ENCODE peak calls at places on chromosomes 2 and 18, in six cellular contexts. One of them, this sample, is unnamed.

GRCh38 chr2:1742680-1743395 is 1.5 kb downstream of the PXDN start:
- DNase-seq in PC-3: peak; percentile 91
- DNase-seq in hepatocyte: peak; percentile 88
- DNase-seq in colonic mucosa: peak; percentile 74
- DNase-seq in ovary: peak; percentile 88
- DNase-seq in epithelial cell of prostate: peak; percentile 69
- DNase-seq in this sample: peak; percentile 90

GRCh38 chr18:42114310-42114943 is 159.4 kb downstream of the PIK3C3 start:
- DNase-seq in PC-3: peak; percentile 66
- DNase-seq in hepatocyte: peak; percentile 89
- DNase-seq in colonic mucosa: peak; percentile 69
- DNase-seq in ovary: peak; percentile 73
- DNase-seq in epithelial cell of prostate: no peak
- DNase-seq in this sample: peak; percentile 53

GRCh38 chr2:81835318-81836000 is 1530.9 kb upstream of the LRRTM1 start:
- DNase-seq in PC-3: peak; percentile 74
- DNase-seq in hepatocyte: no peak
- DNase-seq in colonic mucosa: no peak
- DNase-seq in ovary: no peak
- DNase-seq in epithelial cell of prostate: no peak
- DNase-seq in this sample: peak; percentile 0

GRCh38 chr2:14815201-14815600 is 182.7 kb downstream of the LRATD1 start:
- DNase-seq in PC-3: no peak
- DNase-seq in hepatocyte: no peak
- DNase-seq in colonic mucosa: no peak
- DNase-seq in ovary: no peak
- DNase-seq in epithelial cell of prostate: no peak
- DNase-seq in this sample: no peak

GRCh38 chr18:57436193-57436964 is 1.2 kb downstream of the ONECUT2 start:
- DNase-seq in PC-3: no peak
- DNase-seq in hepatocyte: no peak
- DNase-seq in colonic mucosa: no peak
- DNase-seq in ovary: no peak
- DNase-seq in epithelial cell of prostate: no peak
- DNase-seq in this sample: no peak

GRCh38 chr2:111704246-111704645 is 179.7 kb downstream of the ANAPC1 start:
- DNase-seq in PC-3: peak; percentile 82
- DNase-seq in hepatocyte: peak; percentile 40
- DNase-seq in colonic mucosa: peak; percentile 15
- DNase-seq in ovary: no peak
- DNase-seq in epithelial cell of prostate: no peak
- DNase-seq in this sample: peak; percentile 84

GRCh38 chr18:41162191-41162590 is 792.8 kb upstream of the PIK3C3 start:
- DNase-seq in PC-3: no peak
- DNase-seq in hepatocyte: no peak
- DNase-seq in colonic mucosa: no peak
- DNase-seq in ovary: no peak
- DNase-seq in epithelial cell of prostate: no peak
- DNase-seq in this sample: no peak

GRCh38 chr18:74147491-74147778 is 199 bp downstream of the FBXO15 start:
- DNase-seq in PC-3: no peak
- DNase-seq in hepatocyte: no peak
- DNase-seq in colonic mucosa: no peak
- DNase-seq in ovary: no peak
- DNase-seq in epithelial cell of prostate: no peak
- DNase-seq in this sample: no peak

GRCh38 chr18:49570836-49571235 is 9.0 kb downstream of the LIPG start:
- DNase-seq in PC-3: no peak
- DNase-seq in hepatocyte: no peak
- DNase-seq in colonic mucosa: no peak
- DNase-seq in ovary: no peak
- DNase-seq in epithelial cell of prostate: no peak
- DNase-seq in this sample: no peak

GRCh38 chr18:49569701-49570100 is 7.8 kb downstream of the LIPG start:
- DNase-seq in PC-3: no peak
- DNase-seq in hepatocyte: no peak
- DNase-seq in colonic mucosa: no peak
- DNase-seq in ovary: no peak
- DNase-seq in epithelial cell of prostate: no peak
- DNase-seq in this sample: peak; percentile 46

GRCh38 chr18:49572935-49573334 is 11.1 kb downstream of the LIPG start:
- DNase-seq in PC-3: no peak
- DNase-seq in hepatocyte: no peak
- DNase-seq in colonic mucosa: no peak
- DNase-seq in ovary: no peak
- DNase-seq in epithelial cell of prostate: no peak
- DNase-seq in this sample: peak; percentile 9

DNA sequence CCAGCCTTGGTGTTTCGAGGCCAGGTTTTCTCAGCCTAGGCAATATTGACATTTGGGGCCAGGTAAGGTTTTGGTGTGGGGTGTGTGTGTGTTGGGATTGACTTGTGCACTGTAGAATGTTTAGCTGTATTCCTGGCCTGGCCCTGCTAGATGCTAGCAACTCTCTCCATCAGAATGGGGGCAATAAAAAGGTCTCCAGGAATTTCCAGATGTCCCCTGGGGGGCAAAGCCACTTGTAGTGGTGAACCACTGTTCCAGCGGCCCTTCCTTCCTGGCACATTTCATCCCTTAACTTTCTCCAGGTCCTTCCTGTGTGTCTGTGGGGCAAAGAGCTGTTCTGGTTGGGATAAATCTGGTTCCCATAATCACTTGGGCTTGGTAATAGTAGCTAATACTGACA is 12.0 kb downstream of the LIPG start:
- DNase-seq in PC-3: no peak
- DNase-seq in hepatocyte: no peak
- DNase-seq in colonic mucosa: no peak
- DNase-seq in ovary: no peak
- DNase-seq in epithelial cell of prostate: no peak
- DNase-seq in this sample: no peak
- H3K27ac ChIP-seq in PC-3: no peak overlapping the region
- H3K27ac ChIP-seq in hepatocyte: no peak overlapping the region
- H3K27ac ChIP-seq in colonic mucosa: no peak overlapping the region
- H3K27ac ChIP-seq in ovary: no peak overlapping the region
- H3K27ac ChIP-seq in epithelial cell of prostate: no peak overlapping the region
- H3K27ac ChIP-seq in this sample: no peak overlapping the region

GRCh38 chr2:64023485-64024258 is 4.4 kb upstream of the VPS54 start:
- DNase-seq in PC-3: no peak
- DNase-seq in hepatocyte: no peak
- DNase-seq in colonic mucosa: no peak
- DNase-seq in ovary: no peak
- DNase-seq in epithelial cell of prostate: no peak
- DNase-seq in this sample: no peak
- H3K27ac ChIP-seq in PC-3: no peak overlapping the region
- H3K27ac ChIP-seq in hepatocyte: peak overlapping the region; percentile 66
- H3K27ac ChIP-seq in colonic mucosa: no peak overlapping the region
- H3K27ac ChIP-seq in ovary: no peak overlapping the region
- H3K27ac ChIP-seq in epithelial cell of prostate: no peak overlapping the region
- H3K27ac ChIP-seq in this sample: no peak overlapping the region

GRCh38 chr2:174614261-174614660 is 16.7 kb upstream of the WIPF1 start:
- DNase-seq in PC-3: peak; percentile 92
- DNase-seq in hepatocyte: no peak
- DNase-seq in colonic mucosa: no peak
- DNase-seq in ovary: no peak
- DNase-seq in epithelial cell of prostate: peak; percentile 79
- DNase-seq in this sample: peak; percentile 70
- H3K27ac ChIP-seq in PC-3: peak overlapping the region; percentile 91
- H3K27ac ChIP-seq in hepatocyte: peak overlapping the region; percentile 50
- H3K27ac ChIP-seq in colonic mucosa: no peak overlapping the region
- H3K27ac ChIP-seq in ovary: no peak overlapping the region
- H3K27ac ChIP-seq in epithelial cell of prostate: peak overlapping the region; percentile 12
- H3K27ac ChIP-seq in this sample: no peak overlapping the region

DNA sequence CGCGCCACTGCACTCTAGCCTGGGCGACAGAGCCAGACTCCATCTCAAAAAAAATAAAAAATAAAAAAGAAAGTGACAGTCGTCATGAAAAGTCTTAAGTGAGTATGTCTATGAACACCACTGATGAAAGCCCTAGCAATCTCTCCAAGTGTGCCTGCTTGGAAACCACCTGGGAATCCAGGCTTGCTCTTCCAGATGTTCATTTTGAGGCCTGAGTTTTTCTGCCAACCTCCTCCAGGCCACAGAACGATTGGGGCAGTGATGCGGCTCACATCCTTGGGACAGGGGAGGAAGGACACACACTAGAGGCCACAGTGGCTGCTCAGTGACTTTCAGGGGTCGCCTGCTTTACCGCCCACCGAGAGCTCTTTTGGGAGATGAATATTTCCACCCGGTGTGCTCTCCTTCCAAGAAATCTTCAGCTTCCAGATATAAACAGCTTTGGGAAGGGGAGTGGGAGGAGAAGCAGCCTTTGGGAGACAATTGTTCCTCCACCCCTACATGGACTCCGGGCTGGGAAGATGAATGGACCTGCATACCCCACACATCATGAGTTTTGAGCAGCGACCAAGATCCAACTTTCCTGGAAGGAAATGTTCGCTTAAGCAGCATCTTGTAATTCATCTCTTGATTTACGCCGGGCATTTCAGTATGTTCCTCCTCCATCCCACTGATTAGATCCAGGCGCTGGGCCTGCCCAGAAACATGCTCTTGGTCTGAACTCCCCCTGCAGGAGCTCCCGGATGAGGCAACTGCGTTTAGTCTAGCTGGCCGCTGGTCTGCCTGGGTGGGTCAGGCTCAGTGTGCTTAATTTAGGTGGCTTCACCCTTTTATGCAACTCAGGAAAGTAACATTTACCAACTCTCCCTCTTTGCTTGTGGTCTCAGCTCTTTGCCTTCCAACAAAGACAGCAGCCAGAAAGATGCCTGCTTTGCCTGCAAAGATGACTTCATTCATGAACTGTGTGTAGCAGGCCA is 6.2 kb upstream of the ARMC9 start:
- DNase-seq in PC-3: peak; percentile 21
- DNase-seq in hepatocyte: peak; percentile 87
- DNase-seq in colonic mucosa: peak; percentile 62
- DNase-seq in ovary: peak; percentile 88
- DNase-seq in epithelial cell of prostate: no peak
- DNase-seq in this sample: no peak
- H3K27ac ChIP-seq in PC-3: no peak overlapping the region
- H3K27ac ChIP-seq in hepatocyte: peak overlapping the region; percentile 56
- H3K27ac ChIP-seq in colonic mucosa: peak overlapping the region; percentile 27
- H3K27ac ChIP-seq in ovary: peak overlapping the region; percentile 88
- H3K27ac ChIP-seq in epithelial cell of prostate: no peak overlapping the region
- H3K27ac ChIP-seq in this sample: no peak overlapping the region

GRCh38 chr2:128178650-128179460 is 87.9 kb downstream of the UGGT1 start:
- DNase-seq in PC-3: peak; percentile 46
- DNase-seq in hepatocyte: peak; percentile 73
- DNase-seq in colonic mucosa: peak; percentile 58
- DNase-seq in ovary: peak; percentile 72
- DNase-seq in epithelial cell of prostate: no peak
- DNase-seq in this sample: peak; percentile 35
- H3K27ac ChIP-seq in PC-3: no peak overlapping the region
- H3K27ac ChIP-seq in hepatocyte: peak overlapping the region; percentile 55
- H3K27ac ChIP-seq in colonic mucosa: no peak overlapping the region
- H3K27ac ChIP-seq in ovary: no peak overlapping the region
- H3K27ac ChIP-seq in epithelial cell of prostate: no peak overlapping the region
- H3K27ac ChIP-seq in this sample: no peak overlapping the region

GRCh38 chr2:210768329-210768910 is 212.0 kb downstream of the CPS1 start:
- DNase-seq in PC-3: no peak
- DNase-seq in hepatocyte: no peak
- DNase-seq in colonic mucosa: no peak
- DNase-seq in ovary: no peak
- DNase-seq in epithelial cell of prostate: no peak
- DNase-seq in this sample: no peak

GRCh38 chr2:210762604-210763588 is 206.5 kb downstream of the CPS1 start:
- DNase-seq in PC-3: no peak
- DNase-seq in hepatocyte: no peak
- DNase-seq in colonic mucosa: no peak
- DNase-seq in ovary: no peak
- DNase-seq in epithelial cell of prostate: no peak
- DNase-seq in this sample: no peak
- H3K27ac ChIP-seq in PC-3: no peak overlapping the region
- H3K27ac ChIP-seq in hepatocyte: no peak overlapping the region
- H3K27ac ChIP-seq in colonic mucosa: no peak overlapping the region
- H3K27ac ChIP-seq in ovary: no peak overlapping the region
- H3K27ac ChIP-seq in epithelial cell of prostate: no peak overlapping the region
- H3K27ac ChIP-seq in this sample: no peak overlapping the region

GRCh38 chr2:201955231-201955630 is 78.4 kb upstream of the FZD7 start:
- DNase-seq in PC-3: peak; percentile 50
- DNase-seq in hepatocyte: no peak
- DNase-seq in colonic mucosa: no peak
- DNase-seq in ovary: no peak
- DNase-seq in epithelial cell of prostate: no peak
- DNase-seq in this sample: no peak
- H3K27ac ChIP-seq in PC-3: no peak overlapping the region
- H3K27ac ChIP-seq in hepatocyte: no peak overlapping the region
- H3K27ac ChIP-seq in colonic mucosa: no peak overlapping the region
- H3K27ac ChIP-seq in ovary: no peak overlapping the region
- H3K27ac ChIP-seq in epithelial cell of prostate: no peak overlapping the region
- H3K27ac ChIP-seq in this sample: no peak overlapping the region

GRCh38 chr2:135843671-135844070 is 6.7 kb upstream of the LCT start:
- DNase-seq in PC-3: peak; percentile 11
- DNase-seq in hepatocyte: no peak
- DNase-seq in colonic mucosa: no peak
- DNase-seq in ovary: no peak
- DNase-seq in epithelial cell of prostate: no peak
- DNase-seq in this sample: no peak

GRCh38 chr2:135849087-135849486 is 12.1 kb upstream of the LCT start:
- DNase-seq in PC-3: no peak
- DNase-seq in hepatocyte: no peak
- DNase-seq in colonic mucosa: no peak
- DNase-seq in ovary: no peak
- DNase-seq in epithelial cell of prostate: no peak
- DNase-seq in this sample: no peak

GRCh38 chr2:135844285-135844985 is 7.5 kb upstream of the LCT start:
- DNase-seq in PC-3: peak; percentile 46
- DNase-seq in hepatocyte: peak; percentile 24
- DNase-seq in colonic mucosa: no peak
- DNase-seq in ovary: no peak
- DNase-seq in epithelial cell of prostate: no peak
- DNase-seq in this sample: no peak

GRCh38 chr2:135845997-135846396 is 9.0 kb upstream of the LCT start:
- DNase-seq in PC-3: no peak
- DNase-seq in hepatocyte: no peak
- DNase-seq in colonic mucosa: no peak
- DNase-seq in ovary: no peak
- DNase-seq in epithelial cell of prostate: no peak
- DNase-seq in this sample: no peak

GRCh38 chr2:135845257-135845656 is 8.3 kb upstream of the LCT start:
- DNase-seq in PC-3: no peak
- DNase-seq in hepatocyte: no peak
- DNase-seq in colonic mucosa: no peak
- DNase-seq in ovary: no peak
- DNase-seq in epithelial cell of prostate: no peak
- DNase-seq in this sample: no peak
- H3K27ac ChIP-seq in PC-3: no peak overlapping the region
- H3K27ac ChIP-seq in hepatocyte: peak overlapping the region; percentile 64
- H3K27ac ChIP-seq in colonic mucosa: no peak overlapping the region
- H3K27ac ChIP-seq in ovary: no peak overlapping the region
- H3K27ac ChIP-seq in epithelial cell of prostate: no peak overlapping the region
- H3K27ac ChIP-seq in this sample: no peak overlapping the region